ENCODE peak calls at places on chromosomes 11 and 22, in five cellular contexts. W, D, J, K and T are unnamed samples.

GRCh38 chr11:1006762-1007161 is 29.8 kb downstream of the MUC6 start:
- DNase-seq in J (no peak), D (no peak), W (no peak), K (no peak), T (no peak)

GRCh38 chr11:38971141-38971540 is 2373.1 kb upstream of the RAG2 start:
- DNase-seq in J (no peak), K (no peak), W (no peak), D (no peak), T (no peak)

GRCh38 chr22:33757443-33758124 is 162.7 kb downstream of the LARGE1 start:
- DNase-seq in K (peak; percentile 47), W (no peak), D (no peak), J (no peak), T (no peak)

GRCh38 chr11:78499971-78500370 is 74.7 kb downstream of the NARS2 start:
- DNase-seq in D (no peak), K (no peak), J (no peak), W (no peak), T (no peak)

GRCh38 chr11:67611704-67612587 is 5.2 kb downstream of the NDUFV1 start:
- DNase-seq in K (no peak), D (no peak), W (no peak), J (no peak), T (no peak)

GRCh38 chr22:24951942-24952836 is at the start of gene KIAA1671:
- DNase-seq in J (peak; percentile 78), K (peak; percentile 96), D (peak; percentile 81), W (peak; percentile 80), T (peak; percentile 57)

GRCh38 chr11:116895053-116895757 is 57.8 kb upstream of the APOA1 start:
- DNase-seq in K (peak; percentile 87), D (no peak), J (no peak), W (no peak), T (no peak)

GRCh38 chr22:29691636-29692326 is 28.0 kb upstream of the CABP7 start:
- DNase-seq in W (no peak), J (no peak), K (peak; percentile 71), D (no peak), T (no peak)

GRCh38 chr22:41935015-41935908 is 8.7 kb upstream of the TNFRSF13C start:
- DNase-seq in D (no peak), J (no peak), K (no peak), W (no peak), T (no peak)

GRCh38 chr11:45892856-45893255 is 7.4 kb downstream of the MAPK8IP1 start:
- DNase-seq in W (no peak), J (no peak), D (no peak), K (no peak), T (no peak)

GRCh38 chr11:112219476-112220232 is 6.6 kb upstream of the PTS start:
- DNase-seq in D (peak; percentile 68), J (peak; percentile 6), W (no peak), K (peak; percentile 74), T (no peak)

GRCh38 chr11:71946144-71946571 is 17.3 kb downstream of the RNF121 start:
- DNase-seq in W (no peak), D (peak; percentile 34), K (no peak), J (no peak), T (no peak)

GRCh38 chr11:60912223-60912850 is 1.6 kb upstream of the TMEM109 start:
- DNase-seq in K (peak; percentile 35), D (no peak), W (no peak), J (no peak), T (no peak)

GRCh38 chr11:131356201-131356600 is 14.2 kb upstream of the NTM start:
- DNase-seq in K (no peak), D (no peak), J (no peak), W (no peak), T (no peak)

GRCh38 chr11:28858076-28858475 is 749.9 kb downstream of the METTL15 start:
- DNase-seq in J (no peak), W (no peak), K (no peak), D (no peak), T (no peak)

GRCh38 chr11:65295001-65295400 is 19.7 kb upstream of the CDC42EP2 start:
- DNase-seq in W (no peak), K (no peak), J (no peak), D (no peak), T (no peak)

GRCh38 chr11:78199015-78199652 is 10.4 kb downstream of the USP35 start:
- DNase-seq in D (no peak), J (no peak), W (no peak), K (no peak), T (no peak)

GRCh38 chr11:84234011-84234410 is 947.8 kb upstream of the CCDC90B start:
- DNase-seq in K (no peak), J (no peak), W (no peak), D (no peak), T (no peak)

GRCh38 chr11:1782831-1783724 is 19.4 kb upstream of the CTSD start:
- DNase-seq in W (no peak), J (no peak), K (no peak), D (no peak), T (no peak)

GRCh38 chr11:120522736-120523135 is 11.2 kb downstream of the GRIK4 start:
- DNase-seq in K (no peak), D (no peak), J (no peak), W (no peak), T (no peak)

GRCh38 chr22:48618326-48618725 is 1209.3 kb downstream of the BRD1 start:
- DNase-seq in W (no peak), J (no peak), K (no peak), D (no peak), T (no peak)

GRCh38 chr11:69044111-69045013 is 4.4 kb upstream of the TPCN2 start:
- DNase-seq in J (no peak), W (no peak), D (peak; percentile 65), K (peak; percentile 88), T (peak; percentile 34)

GRCh38 chr22:17267661-17268330 is 48.6 kb upstream of the ADA2 start:
- DNase-seq in K (peak; percentile 43), D (no peak), J (no peak), W (no peak), T (no peak)

GRCh38 chr11:62077136-62077535 is 46.7 kb upstream of the INCENP start:
- DNase-seq in W (no peak), K (no peak), J (no peak), D (no peak), T (no peak)

GRCh38 chr11:68118753-68119448 is 2.3 kb downstream of the CHKA start:
- DNase-seq in K (no peak), W (no peak), J (no peak), D (no peak), T (no peak)

GRCh38 chr22:29306830-29307657 is 594 bp downstream of the GAS2L1 start:
- DNase-seq in W (no peak), K (peak; percentile 93), D (peak; percentile 75), J (peak; percentile 32), T (no peak)

GRCh38 chr11:115503083-115503885 is 931 bp downstream of the CADM1 start:
- DNase-seq in K (peak; percentile 71), J (no peak), D (peak; percentile 81), W (no peak), T (no peak)

GRCh38 chr11:10897150-10897549 is 39.3 kb upstream of the ZBED5 start:
- DNase-seq in W (no peak), D (no peak), J (no peak), K (no peak), T (no peak)

GRCh38 chr11:78929092-78929905 is 354.6 kb upstream of the NARS2 start:
- DNase-seq in K (peak; percentile 95), W (no peak), J (no peak), D (no peak), T (no peak)